ENCODE peak calls at places on chromosome 20, in seven cellular contexts. One of them, this sample, is unnamed.

GRCh38 chr20:17990278-17990972 is 21.6 kb downstream of the MGME1 start:
- DNase-seq in left lung: no peak
- DNase-seq in fibroblast of pulmonary artery: no peak
- DNase-seq in A673: no peak
- DNase-seq in ascending aorta: no peak
- DNase-seq in heart right ventricle: no peak
- DNase-seq in lower lobe of right lung: no peak
- DNase-seq in this sample: peak; percentile 58

GRCh38 chr20:19887566-19888268 is 129.4 kb upstream of the NAA20 start:
- DNase-seq in left lung: no peak
- DNase-seq in fibroblast of pulmonary artery: no peak
- DNase-seq in A673: no peak
- DNase-seq in ascending aorta: no peak
- DNase-seq in heart right ventricle: no peak
- DNase-seq in lower lobe of right lung: no peak
- DNase-seq in this sample: no peak

GRCh38 chr20:15475483-15475882 is 1097.8 kb downstream of the KIF16B start:
- DNase-seq in left lung: peak; percentile 36
- DNase-seq in fibroblast of pulmonary artery: no peak
- DNase-seq in A673: peak; percentile 0
- DNase-seq in ascending aorta: no peak
- DNase-seq in heart right ventricle: peak; percentile 29
- DNase-seq in lower lobe of right lung: peak; percentile 54
- DNase-seq in this sample: no peak

GRCh38 chr20:18188446-18188845 is 50.8 kb downstream of the KAT14 start:
- DNase-seq in left lung: no peak
- DNase-seq in fibroblast of pulmonary artery: no peak
- DNase-seq in A673: no peak
- DNase-seq in ascending aorta: no peak
- DNase-seq in heart right ventricle: peak; percentile 10
- DNase-seq in lower lobe of right lung: no peak
- DNase-seq in this sample: peak; percentile 5

GRCh38 chr20:45294003-45294368 is 12.7 kb upstream of the RBPJL start:
- DNase-seq in left lung: no peak
- DNase-seq in fibroblast of pulmonary artery: no peak
- DNase-seq in A673: no peak
- DNase-seq in ascending aorta: no peak
- DNase-seq in heart right ventricle: no peak
- DNase-seq in lower lobe of right lung: no peak
- DNase-seq in this sample: no peak

GRCh38 chr20:10747019-10747418 is 73.2 kb upstream of the JAG1 start:
- DNase-seq in left lung: no peak
- DNase-seq in fibroblast of pulmonary artery: peak; percentile 27
- DNase-seq in A673: peak; percentile 22
- DNase-seq in ascending aorta: no peak
- DNase-seq in heart right ventricle: peak; percentile 13
- DNase-seq in lower lobe of right lung: no peak
- DNase-seq in this sample: no peak

GRCh38 chr20:20594171-20594530 is 118.3 kb downstream of the RALGAPA2 start:
- DNase-seq in left lung: no peak
- DNase-seq in fibroblast of pulmonary artery: peak; percentile 57
- DNase-seq in A673: peak; percentile 51
- DNase-seq in ascending aorta: no peak
- DNase-seq in heart right ventricle: no peak
- DNase-seq in lower lobe of right lung: no peak
- DNase-seq in this sample: peak; percentile 50

GRCh38 chr20:56750430-56750829 is 121.3 kb downstream of the TFAP2C start:
- DNase-seq in left lung: no peak
- DNase-seq in fibroblast of pulmonary artery: no peak
- DNase-seq in A673: no peak
- DNase-seq in ascending aorta: no peak
- DNase-seq in heart right ventricle: no peak
- DNase-seq in lower lobe of right lung: no peak
- DNase-seq in this sample: no peak

GRCh38 chr20:52783769-52784168 is 188.4 kb upstream of the TSHZ2 start:
- DNase-seq in left lung: no peak
- DNase-seq in fibroblast of pulmonary artery: peak; percentile 2
- DNase-seq in A673: peak; percentile 51
- DNase-seq in ascending aorta: no peak
- DNase-seq in heart right ventricle: no peak
- DNase-seq in lower lobe of right lung: no peak
- DNase-seq in this sample: no peak

GRCh38 chr20:36384022-36384619 is 78.0 kb downstream of the DLGAP4 start:
- DNase-seq in left lung: no peak
- DNase-seq in fibroblast of pulmonary artery: peak; percentile 44
- DNase-seq in A673: peak; percentile 60
- DNase-seq in ascending aorta: no peak
- DNase-seq in heart right ventricle: peak; percentile 8
- DNase-seq in lower lobe of right lung: no peak
- DNase-seq in this sample: peak; percentile 24

GRCh38 chr20:35299780-35300179 is 7.6 kb upstream of the FAM83C start:
- DNase-seq in left lung: no peak
- DNase-seq in fibroblast of pulmonary artery: no peak
- DNase-seq in A673: no peak
- DNase-seq in ascending aorta: no peak
- DNase-seq in heart right ventricle: no peak
- DNase-seq in lower lobe of right lung: no peak
- DNase-seq in this sample: no peak

GRCh38 chr20:44187054-44187762 is at the start of gene JPH2:
- DNase-seq in left lung: no peak
- DNase-seq in fibroblast of pulmonary artery: peak; percentile 62
- DNase-seq in A673: no peak
- DNase-seq in ascending aorta: peak; percentile 90
- DNase-seq in heart right ventricle: peak; percentile 84
- DNase-seq in lower lobe of right lung: peak; percentile 45
- DNase-seq in this sample: peak; percentile 67

GRCh38 chr20:40802886-40803285 is 113.8 kb upstream of the MAFB start:
- DNase-seq in left lung: no peak
- DNase-seq in fibroblast of pulmonary artery: no peak
- DNase-seq in A673: no peak
- DNase-seq in ascending aorta: no peak
- DNase-seq in heart right ventricle: no peak
- DNase-seq in lower lobe of right lung: no peak
- DNase-seq in this sample: no peak

GRCh38 chr20:34475979-34476736 is 40.1 kb upstream of the DYNLRB1 start:
- DNase-seq in left lung: peak; percentile 37
- DNase-seq in fibroblast of pulmonary artery: peak; percentile 30
- DNase-seq in A673: no peak
- DNase-seq in ascending aorta: peak; percentile 75
- DNase-seq in heart right ventricle: peak; percentile 28
- DNase-seq in lower lobe of right lung: peak; percentile 60
- DNase-seq in this sample: peak; percentile 21

GRCh38 chr20:36355469-36356171 is 49.5 kb downstream of the DLGAP4 start:
- DNase-seq in left lung: no peak
- DNase-seq in fibroblast of pulmonary artery: no peak
- DNase-seq in A673: peak; percentile 25
- DNase-seq in ascending aorta: no peak
- DNase-seq in heart right ventricle: no peak
- DNase-seq in lower lobe of right lung: no peak
- DNase-seq in this sample: no peak

GRCh38 chr20:34369265-34369664 is 6.2 kb downstream of the ITCH start:
- DNase-seq in left lung: no peak
- DNase-seq in fibroblast of pulmonary artery: no peak
- DNase-seq in A673: no peak
- DNase-seq in ascending aorta: no peak
- DNase-seq in heart right ventricle: no peak
- DNase-seq in lower lobe of right lung: no peak
- DNase-seq in this sample: no peak

GRCh38 chr20:21361266-21361665 is 36.1 kb downstream of the NKX2-4 start:
- DNase-seq in left lung: no peak
- DNase-seq in fibroblast of pulmonary artery: peak; percentile 70
- DNase-seq in A673: no peak
- DNase-seq in ascending aorta: no peak
- DNase-seq in heart right ventricle: no peak
- DNase-seq in lower lobe of right lung: no peak
- DNase-seq in this sample: peak; percentile 80

GRCh38 chr20:56433880-56434255 is 21.8 kb downstream of the CASS4 start:
- DNase-seq in left lung: no peak
- DNase-seq in fibroblast of pulmonary artery: peak; percentile 91
- DNase-seq in A673: no peak
- DNase-seq in ascending aorta: no peak
- DNase-seq in heart right ventricle: no peak
- DNase-seq in lower lobe of right lung: no peak
- DNase-seq in this sample: peak; percentile 94

GRCh38 chr20:14707865-14708574 is 370.6 kb upstream of the FLRT3 start:
- DNase-seq in left lung: no peak
- DNase-seq in fibroblast of pulmonary artery: no peak
- DNase-seq in A673: no peak
- DNase-seq in ascending aorta: no peak
- DNase-seq in heart right ventricle: no peak
- DNase-seq in lower lobe of right lung: no peak
- DNase-seq in this sample: no peak

GRCh38 chr20:38434310-38434741 is 802 bp downstream of the SNHG17 start:
- DNase-seq in left lung: peak; percentile 51
- DNase-seq in fibroblast of pulmonary artery: peak; percentile 28
- DNase-seq in A673: peak; percentile 23
- DNase-seq in ascending aorta: no peak
- DNase-seq in heart right ventricle: no peak
- DNase-seq in lower lobe of right lung: peak; percentile 52
- DNase-seq in this sample: peak; percentile 23

GRCh38 chr20:50303573-50304500 is 113.2 kb downstream of the CEBPB start:
- DNase-seq in left lung: no peak
- DNase-seq in fibroblast of pulmonary artery: peak; percentile 98
- DNase-seq in A673: peak; percentile 56
- DNase-seq in ascending aorta: peak; percentile 86
- DNase-seq in heart right ventricle: peak; percentile 82
- DNase-seq in lower lobe of right lung: peak; percentile 75
- DNase-seq in this sample: peak; percentile 85

GRCh38 chr20:36339646-36340592 is 33.8 kb downstream of the DLGAP4 start:
- DNase-seq in left lung: no peak
- DNase-seq in fibroblast of pulmonary artery: no peak
- DNase-seq in A673: peak; percentile 36
- DNase-seq in ascending aorta: no peak
- DNase-seq in heart right ventricle: no peak
- DNase-seq in lower lobe of right lung: no peak
- DNase-seq in this sample: no peak

GRCh38 chr20:35252037-35252461 is 25.6 kb downstream of the MMP24 start:
- DNase-seq in left lung: no peak
- DNase-seq in fibroblast of pulmonary artery: no peak
- DNase-seq in A673: no peak
- DNase-seq in ascending aorta: no peak
- DNase-seq in heart right ventricle: no peak
- DNase-seq in lower lobe of right lung: no peak
- DNase-seq in this sample: no peak

DNA sequence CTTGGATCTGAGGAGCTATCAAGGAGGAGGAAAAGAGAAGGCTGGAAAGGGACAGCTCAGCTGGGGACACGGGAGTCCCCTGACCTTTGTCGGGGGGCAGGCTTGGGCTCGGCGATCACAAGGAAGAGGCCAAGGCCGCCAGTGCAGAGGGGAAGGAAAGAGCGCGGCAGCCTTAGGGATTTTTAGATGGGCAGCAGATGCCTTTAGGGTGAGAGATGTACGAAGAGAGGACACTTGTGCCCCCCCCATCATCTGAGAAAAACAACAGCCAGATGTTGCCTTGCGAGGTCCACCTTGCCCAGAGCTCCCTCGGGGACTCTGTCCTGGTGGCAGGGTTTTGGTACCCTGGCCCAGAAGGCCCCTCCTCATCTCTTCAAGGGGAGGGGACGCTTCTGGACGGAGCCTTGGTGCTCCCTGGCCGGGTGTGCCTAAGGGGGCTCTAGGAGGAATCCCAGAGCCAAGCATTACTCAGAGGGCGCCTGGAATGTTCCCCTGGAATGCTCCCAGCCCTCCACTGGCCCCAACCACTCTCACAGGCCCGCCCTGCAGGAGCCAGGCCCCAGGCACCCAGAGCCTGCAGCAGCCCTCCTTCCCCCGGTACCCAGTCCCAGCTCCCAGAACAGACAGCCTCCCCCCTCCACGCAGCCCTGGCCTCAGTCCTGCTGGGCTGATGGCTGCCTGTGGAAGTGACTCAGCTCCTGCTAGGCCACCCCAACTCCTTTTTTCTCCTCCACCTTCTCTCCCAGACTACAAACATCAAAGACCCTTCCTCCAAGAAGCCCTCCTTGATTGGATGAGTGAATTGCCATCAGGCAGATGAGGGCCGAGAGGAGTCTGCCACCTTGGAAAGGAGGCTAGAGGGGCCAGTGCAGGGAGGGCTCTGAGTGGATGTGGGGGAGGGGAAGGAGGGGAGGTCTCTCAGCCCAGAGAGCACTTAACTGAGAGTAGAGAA is 1.8 kb downstream of the ADAM33 start:
- DNase-seq in left lung: no peak
- DNase-seq in fibroblast of pulmonary artery: peak; percentile 50
- DNase-seq in A673: no peak
- DNase-seq in ascending aorta: peak; percentile 92
- DNase-seq in heart right ventricle: no peak
- DNase-seq in lower lobe of right lung: no peak
- DNase-seq in this sample: peak; percentile 48
- H3K4me3 ChIP-seq in left lung: no peak overlapping the region
- H3K4me3 ChIP-seq in fibroblast of pulmonary artery: peak overlapping the region; percentile 51
- H3K4me3 ChIP-seq in A673: no peak overlapping the region
- H3K4me3 ChIP-seq in ascending aorta: peak overlapping the region; percentile 88
- H3K4me3 ChIP-seq in heart right ventricle: peak overlapping the region; percentile 56
- H3K4me3 ChIP-seq in lower lobe of right lung: peak overlapping the region; percentile 51
- H3K4me3 ChIP-seq in this sample: no peak overlapping the region

DNA sequence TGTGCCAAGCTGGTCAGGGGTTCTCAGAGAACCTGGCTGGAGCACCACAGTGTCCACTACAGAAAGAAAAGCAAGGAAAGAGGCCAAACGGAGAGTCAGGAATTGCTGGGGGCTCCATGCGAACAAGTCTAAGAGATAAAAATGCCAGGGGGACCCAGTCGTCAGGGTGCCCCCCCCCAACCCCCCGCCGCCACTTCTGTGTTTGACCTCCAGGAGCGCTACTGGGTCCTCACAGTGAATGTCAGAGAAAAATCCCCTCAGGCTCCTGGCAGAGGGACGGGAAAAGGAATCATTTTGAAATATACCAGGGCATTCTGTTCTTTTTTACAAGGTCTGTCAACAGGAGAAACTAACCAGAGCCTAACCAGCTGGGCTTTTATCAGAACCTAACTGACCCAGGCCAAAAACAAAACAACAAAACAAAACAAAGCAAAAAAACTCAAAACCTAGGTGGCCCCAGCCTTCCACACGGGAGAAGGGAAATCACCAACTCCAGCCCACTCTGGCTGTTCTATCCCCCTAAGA is 17.9 kb upstream of the NELFCD start:
- DNase-seq in left lung: no peak
- DNase-seq in fibroblast of pulmonary artery: no peak
- DNase-seq in A673: no peak
- DNase-seq in ascending aorta: no peak
- DNase-seq in heart right ventricle: no peak
- DNase-seq in lower lobe of right lung: no peak
- DNase-seq in this sample: no peak
- TF ChIP-seq CTCF in left lung: no peak
- TF ChIP-seq CTCF in fibroblast of pulmonary artery: no peak
- TF ChIP-seq CTCF in A673: no peak
- TF ChIP-seq CTCF in ascending aorta: no peak
- TF ChIP-seq CTCF in heart right ventricle: no peak
- TF ChIP-seq CTCF in lower lobe of right lung: no peak
- TF ChIP-seq CTCF in this sample: no peak

GRCh38 chr20:6121504-6121903 is 1.3 kb downstream of the FERMT1 start:
- DNase-seq in left lung: no peak
- DNase-seq in fibroblast of pulmonary artery: no peak
- DNase-seq in A673: no peak
- DNase-seq in ascending aorta: no peak
- DNase-seq in heart right ventricle: no peak
- DNase-seq in lower lobe of right lung: no peak
- DNase-seq in this sample: no peak
- H3K4me3 ChIP-seq in left lung: no peak overlapping the region
- H3K4me3 ChIP-seq in fibroblast of pulmonary artery: no peak overlapping the region
- H3K4me3 ChIP-seq in A673: no peak overlapping the region
- H3K4me3 ChIP-seq in ascending aorta: no peak overlapping the region
- H3K4me3 ChIP-seq in heart right ventricle: no peak overlapping the region
- H3K4me3 ChIP-seq in lower lobe of right lung: no peak overlapping the region
- H3K4me3 ChIP-seq in this sample: no peak overlapping the region

GRCh38 chr20:63295422-63295821 is 2.4 kb downstream of the COL20A1 start:
- DNase-seq in left lung: no peak
- DNase-seq in fibroblast of pulmonary artery: no peak
- DNase-seq in A673: no peak
- DNase-seq in ascending aorta: no peak
- DNase-seq in heart right ventricle: no peak
- DNase-seq in lower lobe of right lung: no peak
- DNase-seq in this sample: no peak
- TF ChIP-seq CTCF in left lung: no peak
- TF ChIP-seq CTCF in fibroblast of pulmonary artery: no peak
- TF ChIP-seq CTCF in A673: peak; percentile 26
- TF ChIP-seq CTCF in ascending aorta: no peak
- TF ChIP-seq CTCF in heart right ventricle: no peak
- TF ChIP-seq CTCF in lower lobe of right lung: no peak
- TF ChIP-seq CTCF in this sample: no peak

This sample was measured in IMR-90.